ENCODE peak calls at places on chromosome 14, in nine cellular contexts. B is HepG2; G is endodermal cell; X is AG09309; F is GM23338; I is activated CD8-positive, alpha-beta T cell treated with anti-CD3 and anti-CD28 coated beads for 36 hours; Y is PC-3; T is esophagus squamous epithelium; Q is Caco-2. J is an unnamed sample.

GRCh38 chr14:73238941-73239340 is 1.6 kb downstream of the PAPLN start:
- DNase-seq in B (no peak), G (no peak), I (no peak), Q (no peak), Y (no peak), X (no peak), F (no peak), T (no peak), J (no peak)

GRCh38 chr14:55715889-55716288 is 135.9 kb downstream of the KTN1 start:
- DNase-seq in Q (no peak), X (peak; percentile 73), G (peak; percentile 24), T (no peak), I (no peak), Y (no peak), F (no peak), B (no peak), J (no peak)

GRCh38 chr14:68762944-68763831 is 29.7 kb downstream of the ZFP36L1 start:
- DNase-seq in G (peak; percentile 93), I (no peak), F (peak; percentile 72), Y (no peak), T (no peak), X (no peak), B (peak; percentile 69), Q (peak; percentile 88), J (no peak)

GRCh38 chr14:88225721-88226120 is 97.3 kb downstream of the KCNK10 start:
- DNase-seq in X (no peak), I (no peak), Y (no peak), F (peak; percentile 14), G (no peak), Q (no peak), B (no peak), T (no peak), J (no peak)

GRCh38 chr14:67666733-67667132 is 7.7 kb downstream of the VTI1B start:
- DNase-seq in F (no peak), T (no peak), I (no peak), X (no peak), Y (no peak), B (no peak), Q (no peak), G (no peak), J (no peak)

GRCh38 chr14:103522028-103522581 is 525 bp downstream of the CKB start:
- DNase-seq in Y (no peak), X (no peak), I (no peak), B (no peak), T (no peak), F (peak; percentile 57), Q (no peak), G (peak; percentile 75), J (no peak)

GRCh38 chr14:55434805-55435174 is 5.6 kb downstream of the TBPL2 start:
- DNase-seq in X (no peak), I (no peak), Y (peak; percentile 96), F (no peak), Q (no peak), B (peak; percentile 43), T (no peak), G (no peak), J (no peak)

GRCh38 chr14:90336985-90337384 is 5.2 kb upstream of the NRDE2 start:
- DNase-seq in Y (peak; percentile 89), X (no peak), T (no peak), Q (no peak), I (no peak), B (no peak), F (no peak), G (no peak), J (no peak)

GRCh38 chr14:66009104-66009503 is 477.1 kb upstream of the CCDC196 start:
- DNase-seq in T (no peak), Q (no peak), X (peak; percentile 80), B (no peak), I (no peak), Y (peak; percentile 55), G (peak; percentile 53), F (peak; percentile 3), J (no peak)

GRCh38 chr14:99422220-99423010 is 58.2 kb downstream of the SETD3 start:
- DNase-seq in Y (no peak), T (no peak), Q (peak; percentile 67), B (peak; percentile 23), X (no peak), F (no peak), G (no peak), I (no peak), J (no peak)

GRCh38 chr14:95196268-95196667 is 38.9 kb upstream of the DICER1 start:
- DNase-seq in B (peak; percentile 9), G (peak; percentile 42), T (no peak), Y (peak; percentile 14), F (peak; percentile 45), I (peak; percentile 6), Q (no peak), X (no peak), J (no peak)
- TF ChIP-seq CTCF in B (no peak), G (peak; percentile 64), T (no peak), Y (peak; percentile 26), F (peak; percentile 44), I (peak; percentile 43), Q (no peak), X (peak; percentile 30), J (peak; percentile 61)

DNA sequence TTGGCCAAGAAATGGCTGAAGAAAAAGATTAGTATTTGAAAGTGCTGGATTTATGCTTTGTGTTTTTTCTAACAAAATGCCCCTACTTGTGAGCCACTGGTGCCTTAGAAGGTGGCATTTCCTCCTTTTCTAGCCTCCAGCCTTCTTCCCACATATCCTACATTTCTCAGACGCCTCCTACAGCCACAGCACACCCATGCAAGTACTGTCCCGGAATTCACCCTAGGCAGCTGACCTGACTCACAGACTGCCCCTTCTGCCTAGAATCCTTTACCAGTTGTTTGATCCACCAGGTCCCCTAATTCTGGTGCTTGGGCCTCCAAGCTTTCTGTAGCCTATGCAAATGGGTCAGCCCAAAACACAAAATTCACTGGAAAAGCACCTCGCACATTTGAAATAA is 166.0 kb downstream of the FOXN3 start:
- DNase-seq in Q (no peak), G (no peak), Y (no peak), B (no peak), F (peak; percentile 52), I (no peak), X (no peak), T (no peak), J (no peak)
- TF ChIP-seq CTCF in Q (no peak), G (no peak), Y (no peak), B (no peak), F (no peak), I (no peak), X (peak; percentile 2), T (no peak), J (no peak)

DNA sequence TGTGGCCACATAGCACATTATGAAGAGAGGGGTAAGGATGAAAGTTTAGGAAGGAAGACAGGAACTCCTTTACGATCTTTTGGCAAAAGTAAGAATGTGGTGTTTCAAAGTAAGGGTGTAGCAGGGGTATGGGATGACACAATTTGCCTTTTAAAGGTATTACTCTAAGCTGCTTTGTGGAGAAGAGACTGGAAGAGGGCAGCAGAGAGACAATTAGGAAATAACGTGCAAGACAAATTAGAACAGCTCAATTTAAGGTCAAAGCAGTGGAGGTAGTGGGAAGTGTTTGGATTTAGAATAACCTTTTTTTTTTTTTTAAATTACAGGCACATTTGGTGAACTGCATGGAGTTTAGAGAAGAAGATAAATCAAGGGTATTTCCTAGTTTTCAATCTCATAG is 342.6 kb downstream of the NOVA1 start:
- DNase-seq in G (no peak), F (peak; percentile 52), B (no peak), T (no peak), I (no peak), Y (peak; percentile 37), Q (no peak), X (no peak), J (no peak)
- TF ChIP-seq CTCF in G (peak; percentile 76), F (peak; percentile 58), B (no peak), T (no peak), I (no peak), Y (peak; percentile 58), Q (peak; percentile 18), X (no peak), J (no peak)

DNA sequence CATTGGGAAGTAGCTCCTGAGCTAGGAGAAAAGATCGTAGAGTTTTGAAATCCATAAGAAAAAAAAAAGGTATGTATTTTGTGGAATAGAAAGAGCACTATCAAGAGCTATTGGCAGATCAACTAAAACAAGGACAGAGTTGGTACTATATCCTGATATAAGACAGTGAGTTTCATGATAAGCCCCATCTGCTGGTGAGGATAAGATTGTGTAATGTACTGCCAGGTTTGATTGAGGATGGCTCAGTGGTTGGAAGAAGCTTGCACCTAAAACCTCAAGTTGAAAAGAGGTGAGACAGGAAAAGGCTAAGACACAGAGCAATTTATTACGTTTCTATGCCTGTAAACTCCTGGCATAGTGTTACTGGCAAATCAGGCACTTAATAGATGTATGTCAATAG is 525.6 kb downstream of the FLRT2 start:
- DNase-seq in T (no peak), Y (peak; percentile 11), F (peak; percentile 35), Q (no peak), G (no peak), X (no peak), B (no peak), I (no peak), J (no peak)
- TF ChIP-seq CTCF in T (no peak), Y (peak; percentile 37), F (peak; percentile 45), Q (no peak), G (peak; percentile 52), X (no peak), B (no peak), I (no peak), J (no peak)

GRCh38 chr14:76320486-76320885 is 55.5 kb upstream of the ESRRB start:
- DNase-seq in T (no peak), F (no peak), Q (no peak), X (no peak), I (no peak), Y (no peak), G (peak; percentile 9), B (no peak), J (peak; percentile 14)
- TF ChIP-seq CTCF in T (no peak), F (no peak), Q (no peak), X (no peak), I (no peak), Y (no peak), G (no peak), B (no peak), J (no peak)